ENCODE peak calls at places on chromosome 13, in seven cellular contexts. One of them, this sample, is unnamed.

GRCh38 chr13:67914535-67914934 is 684.4 kb upstream of the PCDH9 start:
- DNase-seq in stimulated activated CD4-positive, alpha-beta T cell treated with anti-CD3 and anti-CD28 coated beads, Interleukin-4, amount 100 ng/mL, for 48 hours: no peak
- DNase-seq in cardiac fibroblast: no peak
- DNase-seq in CD4-positive, CD25-positive, alpha-beta regulatory T cell: no peak
- DNase-seq in activated T-helper 1 cell treated with anti-CD3 and anti-CD28 coated beads, Interleukin-12 subunit alpha, Interleukin-12 subunit beta, Interleukin-2, Interleukin-4 antibody, amounts not matched to agents 30 ng/mL and 10 ng/mL and 1 ng/mL, durations not matched to agents 14 hours and 24 hours and 36 hours: no peak
- DNase-seq in psoas muscle: no peak
- DNase-seq in HCEC 1CT: no peak
- DNase-seq in this sample: no peak

GRCh38 chr13:43355774-43356173 is 332.4 kb downstream of the DNAJC15 start:
- DNase-seq in stimulated activated CD4-positive, alpha-beta T cell treated with anti-CD3 and anti-CD28 coated beads, Interleukin-4, amount 100 ng/mL, for 48 hours: no peak
- DNase-seq in cardiac fibroblast: no peak
- DNase-seq in CD4-positive, CD25-positive, alpha-beta regulatory T cell: no peak
- DNase-seq in activated T-helper 1 cell treated with anti-CD3 and anti-CD28 coated beads, Interleukin-12 subunit alpha, Interleukin-12 subunit beta, Interleukin-2, Interleukin-4 antibody, amounts not matched to agents 30 ng/mL and 10 ng/mL and 1 ng/mL, durations not matched to agents 14 hours and 24 hours and 36 hours: no peak
- DNase-seq in psoas muscle: no peak
- DNase-seq in HCEC 1CT: no peak
- DNase-seq in this sample: no peak

GRCh38 chr13:23949736-23950135 is 52.4 kb upstream of the C1QTNF9B start:
- DNase-seq in stimulated activated CD4-positive, alpha-beta T cell treated with anti-CD3 and anti-CD28 coated beads, Interleukin-4, amount 100 ng/mL, for 48 hours: no peak
- DNase-seq in cardiac fibroblast: no peak
- DNase-seq in CD4-positive, CD25-positive, alpha-beta regulatory T cell: no peak
- DNase-seq in activated T-helper 1 cell treated with anti-CD3 and anti-CD28 coated beads, Interleukin-12 subunit alpha, Interleukin-12 subunit beta, Interleukin-2, Interleukin-4 antibody, amounts not matched to agents 30 ng/mL and 10 ng/mL and 1 ng/mL, durations not matched to agents 14 hours and 24 hours and 36 hours: no peak
- DNase-seq in psoas muscle: no peak
- DNase-seq in HCEC 1CT: no peak
- DNase-seq in this sample: no peak

GRCh38 chr13:51325837-51326236 is 13.7 kb upstream of the SERPINE3 start:
- DNase-seq in stimulated activated CD4-positive, alpha-beta T cell treated with anti-CD3 and anti-CD28 coated beads, Interleukin-4, amount 100 ng/mL, for 48 hours: no peak
- DNase-seq in cardiac fibroblast: no peak
- DNase-seq in CD4-positive, CD25-positive, alpha-beta regulatory T cell: no peak
- DNase-seq in activated T-helper 1 cell treated with anti-CD3 and anti-CD28 coated beads, Interleukin-12 subunit alpha, Interleukin-12 subunit beta, Interleukin-2, Interleukin-4 antibody, amounts not matched to agents 30 ng/mL and 10 ng/mL and 1 ng/mL, durations not matched to agents 14 hours and 24 hours and 36 hours: no peak
- DNase-seq in psoas muscle: no peak
- DNase-seq in HCEC 1CT: no peak
- DNase-seq in this sample: no peak

GRCh38 chr13:100176781-100177389 is 88.0 kb downstream of the PCCA start:
- DNase-seq in stimulated activated CD4-positive, alpha-beta T cell treated with anti-CD3 and anti-CD28 coated beads, Interleukin-4, amount 100 ng/mL, for 48 hours: no peak
- DNase-seq in cardiac fibroblast: peak; percentile 83
- DNase-seq in CD4-positive, CD25-positive, alpha-beta regulatory T cell: no peak
- DNase-seq in activated T-helper 1 cell treated with anti-CD3 and anti-CD28 coated beads, Interleukin-12 subunit alpha, Interleukin-12 subunit beta, Interleukin-2, Interleukin-4 antibody, amounts not matched to agents 30 ng/mL and 10 ng/mL and 1 ng/mL, durations not matched to agents 14 hours and 24 hours and 36 hours: no peak
- DNase-seq in psoas muscle: no peak
- DNase-seq in HCEC 1CT: no peak
- DNase-seq in this sample: peak; percentile 57

GRCh38 chr13:64234255-64234654 is 2818.6 kb upstream of the PCDH20 start:
- DNase-seq in stimulated activated CD4-positive, alpha-beta T cell treated with anti-CD3 and anti-CD28 coated beads, Interleukin-4, amount 100 ng/mL, for 48 hours: no peak
- DNase-seq in cardiac fibroblast: peak; percentile 78
- DNase-seq in CD4-positive, CD25-positive, alpha-beta regulatory T cell: no peak
- DNase-seq in activated T-helper 1 cell treated with anti-CD3 and anti-CD28 coated beads, Interleukin-12 subunit alpha, Interleukin-12 subunit beta, Interleukin-2, Interleukin-4 antibody, amounts not matched to agents 30 ng/mL and 10 ng/mL and 1 ng/mL, durations not matched to agents 14 hours and 24 hours and 36 hours: no peak
- DNase-seq in psoas muscle: no peak
- DNase-seq in HCEC 1CT: no peak
- DNase-seq in this sample: peak; percentile 15

GRCh38 chr13:109778102-109778542 is 8.3 kb downstream of the IRS2 start:
- DNase-seq in stimulated activated CD4-positive, alpha-beta T cell treated with anti-CD3 and anti-CD28 coated beads, Interleukin-4, amount 100 ng/mL, for 48 hours: no peak
- DNase-seq in cardiac fibroblast: peak; percentile 57
- DNase-seq in CD4-positive, CD25-positive, alpha-beta regulatory T cell: no peak
- DNase-seq in activated T-helper 1 cell treated with anti-CD3 and anti-CD28 coated beads, Interleukin-12 subunit alpha, Interleukin-12 subunit beta, Interleukin-2, Interleukin-4 antibody, amounts not matched to agents 30 ng/mL and 10 ng/mL and 1 ng/mL, durations not matched to agents 14 hours and 24 hours and 36 hours: no peak
- DNase-seq in psoas muscle: no peak
- DNase-seq in HCEC 1CT: peak; percentile 59
- DNase-seq in this sample: peak; percentile 42

GRCh38 chr13:109274188-109274821 is 512.1 kb downstream of the IRS2 start:
- DNase-seq in stimulated activated CD4-positive, alpha-beta T cell treated with anti-CD3 and anti-CD28 coated beads, Interleukin-4, amount 100 ng/mL, for 48 hours: no peak
- DNase-seq in cardiac fibroblast: peak; percentile 93
- DNase-seq in CD4-positive, CD25-positive, alpha-beta regulatory T cell: no peak
- DNase-seq in activated T-helper 1 cell treated with anti-CD3 and anti-CD28 coated beads, Interleukin-12 subunit alpha, Interleukin-12 subunit beta, Interleukin-2, Interleukin-4 antibody, amounts not matched to agents 30 ng/mL and 10 ng/mL and 1 ng/mL, durations not matched to agents 14 hours and 24 hours and 36 hours: no peak
- DNase-seq in psoas muscle: no peak
- DNase-seq in HCEC 1CT: peak; percentile 91
- DNase-seq in this sample: no peak

This sample was measured in dermis blood vessel endothelial cell.